ENCODE peak calls at places on chromosomes 16 and 17, in six cellular contexts. One of them, this sample, is unnamed.

GRCh38 chr17:79179334-79179733 is 104.7 kb downstream of the ENGASE start:
- DNase-seq in neural progenitor cell: no peak
- DNase-seq in prostate gland: no peak
- DNase-seq in heart right ventricle: no peak
- DNase-seq in PC-9: no peak
- DNase-seq in fibroblast of lung: no peak
- DNase-seq in this sample: no peak

GRCh38 chr17:10844667-10845387 is 6.9 kb upstream of the PIRT start:
- DNase-seq in neural progenitor cell: peak; percentile 81
- DNase-seq in prostate gland: peak; percentile 81
- DNase-seq in heart right ventricle: peak; percentile 67
- DNase-seq in PC-9: no peak
- DNase-seq in fibroblast of lung: peak; percentile 66
- DNase-seq in this sample: peak; percentile 45

GRCh38 chr17:42617956-42618431 is 8.5 kb downstream of the TUBG1 start:
- DNase-seq in neural progenitor cell: no peak
- DNase-seq in prostate gland: no peak
- DNase-seq in heart right ventricle: no peak
- DNase-seq in PC-9: no peak
- DNase-seq in fibroblast of lung: no peak
- DNase-seq in this sample: peak; percentile 14

GRCh38 chr16:11681977-11682654 is 13.9 kb downstream of the SNN start:
- DNase-seq in neural progenitor cell: no peak
- DNase-seq in prostate gland: no peak
- DNase-seq in heart right ventricle: no peak
- DNase-seq in PC-9: no peak
- DNase-seq in fibroblast of lung: no peak
- DNase-seq in this sample: no peak

GRCh38 chr16:89902980-89903379 is 15.7 kb upstream of the MC1R start:
- DNase-seq in neural progenitor cell: no peak
- DNase-seq in prostate gland: no peak
- DNase-seq in heart right ventricle: no peak
- DNase-seq in PC-9: no peak
- DNase-seq in fibroblast of lung: no peak
- DNase-seq in this sample: no peak

GRCh38 chr16:10622036-10622921 is 41.9 kb upstream of the EMP2 start:
- DNase-seq in neural progenitor cell: peak; percentile 22
- DNase-seq in prostate gland: no peak
- DNase-seq in heart right ventricle: peak; percentile 10
- DNase-seq in PC-9: no peak
- DNase-seq in fibroblast of lung: no peak
- DNase-seq in this sample: no peak

GRCh38 chr17:46756061-46756735 is 62.3 kb downstream of the WNT3 start:
- DNase-seq in neural progenitor cell: no peak
- DNase-seq in prostate gland: no peak
- DNase-seq in heart right ventricle: no peak
- DNase-seq in PC-9: no peak
- DNase-seq in fibroblast of lung: no peak
- DNase-seq in this sample: no peak

GRCh38 chr16:81558444-81559175 is 114.0 kb downstream of the CMIP start:
- DNase-seq in neural progenitor cell: peak; percentile 24
- DNase-seq in prostate gland: peak; percentile 89
- DNase-seq in heart right ventricle: no peak
- DNase-seq in PC-9: peak; percentile 86
- DNase-seq in fibroblast of lung: no peak
- DNase-seq in this sample: no peak

GRCh38 chr16:76539609-76540008 is 262.4 kb downstream of the CNTNAP4 start:
- DNase-seq in neural progenitor cell: no peak
- DNase-seq in prostate gland: no peak
- DNase-seq in heart right ventricle: no peak
- DNase-seq in PC-9: no peak
- DNase-seq in fibroblast of lung: no peak
- DNase-seq in this sample: no peak

GRCh38 chr17:32283745-32284207 is 18.1 kb downstream of the RHBDL3 start:
- DNase-seq in neural progenitor cell: no peak
- DNase-seq in prostate gland: no peak
- DNase-seq in heart right ventricle: no peak
- DNase-seq in PC-9: no peak
- DNase-seq in fibroblast of lung: no peak
- DNase-seq in this sample: no peak

GRCh38 chr16:13426279-13426678 is 493.7 kb upstream of the ERCC4 start:
- DNase-seq in neural progenitor cell: peak; percentile 31
- DNase-seq in prostate gland: no peak
- DNase-seq in heart right ventricle: no peak
- DNase-seq in PC-9: no peak
- DNase-seq in fibroblast of lung: no peak
- DNase-seq in this sample: no peak

GRCh38 chr16:64445245-64445644 is 676.6 kb downstream of the CDH11 start:
- DNase-seq in neural progenitor cell: peak; percentile 9
- DNase-seq in prostate gland: no peak
- DNase-seq in heart right ventricle: no peak
- DNase-seq in PC-9: no peak
- DNase-seq in fibroblast of lung: no peak
- DNase-seq in this sample: no peak

GRCh38 chr16:35559911-35560636 is 2100.7 kb downstream of the TP53TG3F start:
- DNase-seq in neural progenitor cell: no peak
- DNase-seq in prostate gland: no peak
- DNase-seq in heart right ventricle: no peak
- DNase-seq in PC-9: peak; percentile 37
- DNase-seq in fibroblast of lung: no peak
- DNase-seq in this sample: peak; percentile 80

GRCh38 chr16:65728172-65728571 is 606.3 kb upstream of the CDH11 start:
- DNase-seq in neural progenitor cell: peak; percentile 90
- DNase-seq in prostate gland: no peak
- DNase-seq in heart right ventricle: peak; percentile 19
- DNase-seq in PC-9: no peak
- DNase-seq in fibroblast of lung: no peak
- DNase-seq in this sample: no peak

GRCh38 chr16:86108062-86108461 is 209.1 kb downstream of the IRF8 start:
- DNase-seq in neural progenitor cell: no peak
- DNase-seq in prostate gland: no peak
- DNase-seq in heart right ventricle: no peak
- DNase-seq in PC-9: no peak
- DNase-seq in fibroblast of lung: no peak
- DNase-seq in this sample: no peak

GRCh38 chr16:63816304-63816703 is 1305.6 kb downstream of the CDH11 start:
- DNase-seq in neural progenitor cell: no peak
- DNase-seq in prostate gland: no peak
- DNase-seq in heart right ventricle: no peak
- DNase-seq in PC-9: no peak
- DNase-seq in fibroblast of lung: no peak
- DNase-seq in this sample: no peak

GRCh38 chr17:83178533-83179201 is 99.3 kb downstream of the METRNL start:
- DNase-seq in neural progenitor cell: peak; percentile 16
- DNase-seq in prostate gland: no peak
- DNase-seq in heart right ventricle: no peak
- DNase-seq in PC-9: no peak
- DNase-seq in fibroblast of lung: no peak
- DNase-seq in this sample: no peak

GRCh38 chr17:80586464-80587228 is 42.0 kb downstream of the RPTOR start:
- DNase-seq in neural progenitor cell: no peak
- DNase-seq in prostate gland: no peak
- DNase-seq in heart right ventricle: no peak
- DNase-seq in PC-9: no peak
- DNase-seq in fibroblast of lung: peak; percentile 95
- DNase-seq in this sample: no peak

GRCh38 chr17:69733171-69734014 is 318.9 kb downstream of the MAP2K6 start:
- DNase-seq in neural progenitor cell: no peak
- DNase-seq in prostate gland: peak; percentile 67
- DNase-seq in heart right ventricle: peak; percentile 18
- DNase-seq in PC-9: peak; percentile 44
- DNase-seq in fibroblast of lung: peak; percentile 65
- DNase-seq in this sample: peak; percentile 93

GRCh38 chr16:22323173-22323997 is 26.2 kb downstream of the POLR3E start:
- DNase-seq in neural progenitor cell: no peak
- DNase-seq in prostate gland: no peak
- DNase-seq in heart right ventricle: no peak
- DNase-seq in PC-9: no peak
- DNase-seq in fibroblast of lung: no peak
- DNase-seq in this sample: no peak

GRCh38 chr17:17139972-17140589 is 66.1 kb downstream of the PLD6 start:
- DNase-seq in neural progenitor cell: no peak
- DNase-seq in prostate gland: no peak
- DNase-seq in heart right ventricle: no peak
- DNase-seq in PC-9: no peak
- DNase-seq in fibroblast of lung: no peak
- DNase-seq in this sample: no peak

GRCh38 chr16:28218109-28218508 is 6.3 kb upstream of the XPO6 start:
- DNase-seq in neural progenitor cell: peak; percentile 31
- DNase-seq in prostate gland: peak; percentile 19
- DNase-seq in heart right ventricle: no peak
- DNase-seq in PC-9: peak; percentile 39
- DNase-seq in fibroblast of lung: peak; percentile 54
- DNase-seq in this sample: peak; percentile 67

GRCh38 chr17:73834684-73835343 is 190.6 kb upstream of the SDK2 start:
- DNase-seq in neural progenitor cell: no peak
- DNase-seq in prostate gland: no peak
- DNase-seq in heart right ventricle: no peak
- DNase-seq in PC-9: no peak
- DNase-seq in fibroblast of lung: no peak
- DNase-seq in this sample: no peak

GRCh38 chr17:78116411-78116810 is 12.1 kb downstream of the TMC6 start:
- DNase-seq in neural progenitor cell: no peak
- DNase-seq in prostate gland: no peak
- DNase-seq in heart right ventricle: no peak
- DNase-seq in PC-9: no peak
- DNase-seq in fibroblast of lung: no peak
- DNase-seq in this sample: no peak

GRCh38 chr17:66975614-66976378 is 11.3 kb downstream of the CACNG4 start:
- DNase-seq in neural progenitor cell: peak; percentile 69
- DNase-seq in prostate gland: peak; percentile 45
- DNase-seq in heart right ventricle: no peak
- DNase-seq in PC-9: no peak
- DNase-seq in fibroblast of lung: no peak
- DNase-seq in this sample: peak; percentile 60
- TF ChIP-seq CTCF in neural progenitor cell: peak; percentile 62
- TF ChIP-seq CTCF in prostate gland: peak; percentile 27
- TF ChIP-seq CTCF in heart right ventricle: peak; percentile 17
- TF ChIP-seq CTCF in PC-9: peak; percentile 63
- TF ChIP-seq CTCF in fibroblast of lung: no peak
- TF ChIP-seq CTCF in this sample: peak; percentile 45

DNA sequence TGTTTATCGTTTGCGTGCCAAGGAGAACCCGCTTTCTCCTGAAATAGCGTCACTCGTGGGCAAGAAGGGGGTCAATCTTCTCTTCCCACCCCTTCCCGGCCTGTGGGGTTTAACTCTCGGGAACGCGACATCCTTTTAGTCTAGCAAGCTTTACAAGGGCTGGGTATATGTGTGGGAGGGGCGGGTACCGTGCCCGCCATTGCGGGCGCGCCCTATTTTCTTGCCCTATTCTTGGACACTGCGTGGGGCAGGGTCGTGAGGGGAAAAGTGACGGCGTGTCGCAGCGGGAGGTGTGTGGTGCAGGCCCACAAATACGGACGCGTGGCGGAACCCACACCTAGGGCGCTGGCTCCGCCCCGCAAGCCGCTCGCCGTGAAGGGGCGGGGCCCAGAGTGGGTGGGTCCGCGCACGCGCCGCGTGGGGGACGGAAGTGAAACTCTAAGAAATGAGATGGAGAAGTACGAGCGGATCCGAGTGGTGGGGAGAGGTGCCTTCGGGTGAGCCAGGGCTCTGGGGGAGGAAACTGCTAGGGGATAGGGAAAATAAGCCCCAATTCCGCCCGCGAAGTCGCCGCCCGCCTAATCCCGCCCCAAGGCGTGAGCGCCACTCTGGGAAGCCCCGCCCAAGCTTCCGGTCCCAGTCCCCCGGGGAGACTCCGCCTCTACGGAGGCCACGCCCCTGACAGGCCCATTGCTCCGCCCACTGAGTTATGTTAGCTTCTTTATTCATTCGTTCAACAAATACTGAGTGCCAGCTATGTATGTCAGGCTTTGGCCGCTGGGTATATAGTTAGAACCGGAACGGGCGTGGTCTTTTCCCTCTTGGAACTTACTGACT is at the start of gene NEK8:
- DNase-seq in neural progenitor cell: peak; percentile 96
- DNase-seq in prostate gland: peak; percentile 98
- DNase-seq in heart right ventricle: peak; percentile 96
- DNase-seq in PC-9: peak; percentile 96
- DNase-seq in fibroblast of lung: peak; percentile 95
- DNase-seq in this sample: peak; percentile 98
- TF ChIP-seq CTCF in neural progenitor cell: no peak
- TF ChIP-seq CTCF in prostate gland: no peak
- TF ChIP-seq CTCF in heart right ventricle: no peak
- TF ChIP-seq CTCF in PC-9: peak; percentile 18
- TF ChIP-seq CTCF in fibroblast of lung: no peak
- TF ChIP-seq CTCF in this sample: no peak

GRCh38 chr17:51640108-51640622 is 379.8 kb downstream of the UTP18 start:
- DNase-seq in neural progenitor cell: peak; percentile 69
- DNase-seq in prostate gland: no peak
- DNase-seq in heart right ventricle: no peak
- DNase-seq in PC-9: peak; percentile 50
- DNase-seq in fibroblast of lung: no peak
- DNase-seq in this sample: peak; percentile 69
- TF ChIP-seq CTCF in neural progenitor cell: peak; percentile 67
- TF ChIP-seq CTCF in prostate gland: no peak
- TF ChIP-seq CTCF in heart right ventricle: peak; percentile 42
- TF ChIP-seq CTCF in PC-9: peak; percentile 45
- TF ChIP-seq CTCF in fibroblast of lung: no peak
- TF ChIP-seq CTCF in this sample: peak; percentile 41

GRCh38 chr16:9123401-9123800 is 32.0 kb downstream of the HAPSTR1 start:
- DNase-seq in neural progenitor cell: no peak
- DNase-seq in prostate gland: no peak
- DNase-seq in heart right ventricle: no peak
- DNase-seq in PC-9: no peak
- DNase-seq in fibroblast of lung: no peak
- DNase-seq in this sample: no peak

GRCh38 chr16:9122342-9122741 is 30.9 kb downstream of the HAPSTR1 start:
- DNase-seq in neural progenitor cell: no peak
- DNase-seq in prostate gland: no peak
- DNase-seq in heart right ventricle: no peak
- DNase-seq in PC-9: no peak
- DNase-seq in fibroblast of lung: no peak
- DNase-seq in this sample: no peak

GRCh38 chr16:9116141-9116540 is 24.7 kb downstream of the HAPSTR1 start:
- DNase-seq in neural progenitor cell: no peak
- DNase-seq in prostate gland: no peak
- DNase-seq in heart right ventricle: no peak
- DNase-seq in PC-9: no peak
- DNase-seq in fibroblast of lung: no peak
- DNase-seq in this sample: no peak

GRCh38 chr16:9122969-9123368 is 31.5 kb downstream of the HAPSTR1 start:
- DNase-seq in neural progenitor cell: no peak
- DNase-seq in prostate gland: no peak
- DNase-seq in heart right ventricle: no peak
- DNase-seq in PC-9: peak; percentile 54
- DNase-seq in fibroblast of lung: no peak
- DNase-seq in this sample: no peak

GRCh38 chr16:9119795-9120194 is 28.4 kb downstream of the HAPSTR1 start:
- DNase-seq in neural progenitor cell: no peak
- DNase-seq in prostate gland: no peak
- DNase-seq in heart right ventricle: peak; percentile 55
- DNase-seq in PC-9: no peak
- DNase-seq in fibroblast of lung: peak; percentile 92
- DNase-seq in this sample: peak; percentile 44
- TF ChIP-seq CTCF in neural progenitor cell: no peak
- TF ChIP-seq CTCF in prostate gland: no peak
- TF ChIP-seq CTCF in heart right ventricle: no peak
- TF ChIP-seq CTCF in PC-9: no peak
- TF ChIP-seq CTCF in fibroblast of lung: peak; percentile 12
- TF ChIP-seq CTCF in this sample: no peak

This sample was measured in MCF 10A.